ENCODE peak calls at places on chromosomes 1 and 21, in four cellular contexts. K is GM12891, V is SK-N-SH, Q is H1. J is an unnamed sample.

GRCh38 chr1:228210076-228210651 is 2.3 kb downstream of the OBSCN start:
- DNase-seq in K (no peak), V (no peak), Q (no peak), J (no peak)

GRCh38 chr1:33133478-33134105 is 48.3 kb downstream of the TRIM62 start:
- DNase-seq in K (no peak), V (no peak), Q (no peak), J (no peak)

GRCh38 chr1:208155243-208155642 is 88.9 kb downstream of the PLXNA2 start:
- DNase-seq in K (no peak), V (no peak), Q (no peak), J (no peak)

GRCh38 chr1:61120998-61121397 is 38.6 kb downstream of the NFIA start:
- DNase-seq in K (no peak), V (no peak), Q (no peak), J (no peak)

GRCh38 chr1:214617246-214617645 is 14.3 kb downstream of the CENPF start:
- DNase-seq in K (no peak), V (no peak), Q (no peak), J (no peak)

GRCh38 chr1:67166196-67166595 is at the start of gene IL23R:
- DNase-seq in K (no peak), V (no peak), Q (no peak), J (no peak)

GRCh38 chr1:76682152-76682551 is 185.1 kb upstream of the ST6GALNAC5 start:
- DNase-seq in K (no peak), V (no peak), Q (no peak), J (no peak)

GRCh38 chr1:245754463-245754961 is 599.7 kb downstream of the KIF26B start:
- DNase-seq in K (no peak), V (no peak), Q (no peak), J (no peak)

GRCh38 chr1:222240536-222241181 is 307.2 kb downstream of the HHIPL2 start:
- DNase-seq in K (no peak), V (no peak), Q (no peak), J (no peak)

GRCh38 chr1:167629681-167630567 is at the start of gene RCSD1:
- DNase-seq in K (peak; percentile 48), V (peak; percentile 78), Q (no peak), J (peak; percentile 67)

GRCh38 chr1:193700710-193701355 is 514.4 kb upstream of the B3GALT2 start:
- DNase-seq in K (no peak), V (no peak), Q (no peak), J (no peak)

GRCh38 chr1:187261637-187262036 is 432.9 kb downstream of the PLA2G4A start:
- DNase-seq in K (no peak), V (no peak), Q (no peak), J (no peak)

GRCh38 chr1:27643626-27644368 is 8.8 kb upstream of the FGR start:
- DNase-seq in K (no peak), V (peak; percentile 67), Q (no peak), J (peak; percentile 66)

GRCh38 chr1:182575540-182576149 is 13.4 kb downstream of the RNASEL start:
- DNase-seq in K (no peak), V (no peak), Q (no peak), J (no peak)

GRCh38 chr1:204530932-204531331 is 14.7 kb downstream of the MDM4 start:
- DNase-seq in K (no peak), V (no peak), Q (no peak), J (peak; percentile 27)
- TF ChIP-seq TAF1 in K (no peak), V (no peak), Q (no peak), J (no peak)

GRCh38 chr1:94124538-94124937 is 3.6 kb upstream of the ABCA4 start:
- DNase-seq in K (no peak), V (no peak), Q (no peak), J (no peak)

GRCh38 chr1:94121411-94121821 is 468 bp upstream of the ABCA4 start:
- DNase-seq in K (no peak), V (no peak), Q (no peak), J (no peak)

GRCh38 chr1:94126651-94127050 is 5.7 kb upstream of the ABCA4 start:
- DNase-seq in K (no peak), V (no peak), Q (no peak), J (no peak)

GRCh38 chr1:94122201-94122970 is 1.4 kb upstream of the ABCA4 start:
- DNase-seq in K (no peak), V (no peak), Q (no peak), J (no peak)

DNA sequence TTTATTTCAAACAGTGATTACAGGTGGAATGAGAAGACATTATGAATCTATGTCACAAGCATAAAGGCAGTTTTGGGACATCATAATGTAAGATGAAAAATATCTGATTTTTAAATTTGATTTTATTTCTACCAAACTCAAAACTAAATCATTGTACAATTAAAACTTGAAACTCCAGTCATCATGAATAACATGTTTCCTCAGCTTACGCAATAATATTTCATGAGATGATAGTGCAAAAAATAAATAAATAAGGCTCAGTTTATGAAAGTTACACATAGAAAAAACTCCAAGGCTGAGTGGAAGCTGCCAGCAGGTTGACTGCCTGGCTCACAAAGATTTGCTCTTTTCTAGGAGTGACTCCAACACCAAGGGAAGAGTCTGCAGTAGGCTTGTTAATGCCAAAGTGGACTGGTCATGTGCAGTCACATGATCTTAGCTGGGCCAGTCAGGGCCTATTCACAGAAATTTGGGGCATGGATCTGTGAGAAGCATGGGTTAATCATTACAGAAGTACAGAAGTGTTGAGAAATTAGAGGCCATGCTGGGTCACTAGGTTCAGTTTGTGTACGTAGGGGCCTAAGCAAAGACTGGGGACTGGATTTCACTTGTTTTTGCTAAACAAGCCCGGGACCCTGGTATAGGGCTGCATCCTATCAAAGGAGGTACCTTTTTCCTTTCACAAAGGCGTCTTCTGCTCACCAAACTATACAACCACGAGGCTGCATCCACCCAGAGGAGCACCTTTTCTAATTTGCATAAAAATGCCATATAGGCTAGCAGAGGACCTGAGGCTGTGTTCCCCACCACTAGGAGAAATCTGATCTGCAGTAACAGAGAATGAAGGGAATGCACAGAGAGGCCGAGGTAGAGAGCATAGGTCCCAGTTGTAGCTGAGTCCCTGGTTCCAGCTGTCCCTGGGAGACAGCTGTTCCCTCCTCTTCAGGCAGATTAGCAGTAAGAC is 4.9 kb upstream of the ABCA4 start:
- DNase-seq in K (no peak), V (no peak), Q (no peak), J (no peak)
- TF ChIP-seq TAF1 in K (no peak), V (no peak), Q (no peak), J (no peak)

DNA sequence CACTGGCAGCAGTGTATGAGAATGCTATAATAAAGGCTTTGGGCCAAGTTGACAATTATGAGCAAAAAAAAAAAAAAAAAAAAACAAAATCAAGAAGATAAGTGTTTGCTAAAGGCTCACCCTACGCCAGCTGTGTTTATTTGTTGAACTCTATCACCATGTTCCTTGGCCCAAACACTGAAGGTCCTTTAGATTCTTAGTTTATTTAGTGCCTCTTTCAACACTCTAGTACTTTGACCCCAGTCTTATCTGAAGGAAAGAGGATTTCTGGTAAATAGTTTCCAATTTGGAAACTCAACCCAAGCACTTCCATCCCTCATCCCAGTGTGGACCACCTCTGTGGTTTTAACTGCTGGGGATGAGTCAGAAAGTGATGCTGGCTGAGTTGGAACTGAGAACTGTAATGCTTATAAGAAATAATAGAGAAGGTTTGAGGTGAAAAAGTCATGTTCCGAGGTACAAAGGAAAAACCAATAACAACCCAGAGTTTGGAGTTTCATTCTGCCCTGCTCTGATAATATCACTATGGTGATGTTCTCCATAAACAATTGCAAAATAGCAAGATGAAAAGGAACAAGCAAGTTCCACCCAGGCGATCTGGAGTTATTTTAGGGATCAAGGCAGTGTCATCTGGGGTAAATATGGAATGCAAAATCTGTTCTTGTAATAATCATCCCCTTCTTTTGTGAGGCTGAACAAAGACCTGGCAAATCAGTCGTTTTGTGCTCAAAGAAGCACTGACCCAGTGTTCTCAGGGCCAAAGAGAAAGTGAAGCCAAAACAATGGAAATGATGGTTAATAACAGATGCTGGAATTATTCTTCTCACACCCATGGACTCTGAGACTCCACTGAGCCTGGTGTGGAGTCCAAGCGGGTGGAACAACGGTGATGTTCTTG is 19.7 kb upstream of the CAPZB start:
- DNase-seq in K (no peak), V (no peak), Q (no peak), J (no peak)
- TF ChIP-seq TAF1 in K (no peak), V (no peak), Q (no peak), J (no peak)

GRCh38 chr1:100443739-100444571 is 91.6 kb downstream of the CDC14A start:
- DNase-seq in K (no peak), V (no peak), Q (no peak), J (no peak)
- TF ChIP-seq TAF1 in K (no peak), V (no peak), Q (no peak), J (no peak)

DNA sequence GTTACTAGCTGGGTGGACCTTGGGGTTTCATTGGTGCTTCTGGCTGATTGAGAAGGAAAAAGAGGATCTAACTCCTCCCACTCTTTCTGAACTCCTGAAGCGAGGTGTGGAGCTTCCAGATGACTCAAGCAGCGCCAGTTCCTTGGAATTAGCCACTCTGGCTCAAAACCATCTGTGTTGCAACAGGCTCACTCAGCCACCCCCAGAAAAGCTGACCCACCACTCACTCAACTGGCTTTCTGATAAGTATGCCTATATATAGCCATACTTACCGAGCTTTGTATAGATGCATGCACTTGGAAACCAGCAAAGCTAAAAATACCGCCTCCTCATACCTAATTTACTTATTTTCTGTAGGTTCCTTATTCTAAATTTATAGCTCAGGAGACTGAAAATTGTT is 65.5 kb downstream of the NENF start:
- DNase-seq in K (no peak), V (no peak), Q (no peak), J (no peak)
- TF ChIP-seq TAF1 in K (no peak), V (no peak), Q (no peak), J (no peak)

GRCh38 chr1:2345297-2346075 is 45.9 kb downstream of the MORN1 start:
- DNase-seq in K (no peak), V (no peak), Q (no peak), J (no peak)
- TF ChIP-seq TAF1 in K (no peak), V (no peak), Q (no peak), J (no peak)

GRCh38 chr1:165632152-165632469 is 1.1 kb downstream of the MGST3 start:
- DNase-seq in K (no peak), V (no peak), Q (no peak), J (no peak)
- TF ChIP-seq TAF1 in K (no peak), V (no peak), Q (no peak), J (no peak)

GRCh38 chr21:43304206-43304605 is 122.7 kb downstream of the SIK1 start:
- DNase-seq in K (no peak), V (no peak), Q (no peak), J (no peak)
- TF ChIP-seq TAF1 in K (no peak), V (no peak), Q (no peak), J (no peak)

GRCh38 chr1:171800850-171801249 is 19.4 kb downstream of the METTL13 start:
- DNase-seq in K (no peak), V (no peak), Q (no peak), J (no peak)

GRCh38 chr1:171799166-171799565 is 17.7 kb downstream of the METTL13 start:
- DNase-seq in K (no peak), V (no peak), Q (no peak), J (no peak)

GRCh38 chr1:171800342-171800741 is 18.9 kb downstream of the METTL13 start:
- DNase-seq in K (no peak), V (no peak), Q (no peak), J (no peak)

GRCh38 chr1:171798311-171798710 is 16.9 kb downstream of the METTL13 start:
- DNase-seq in K (no peak), V (no peak), Q (no peak), J (no peak)

DNA sequence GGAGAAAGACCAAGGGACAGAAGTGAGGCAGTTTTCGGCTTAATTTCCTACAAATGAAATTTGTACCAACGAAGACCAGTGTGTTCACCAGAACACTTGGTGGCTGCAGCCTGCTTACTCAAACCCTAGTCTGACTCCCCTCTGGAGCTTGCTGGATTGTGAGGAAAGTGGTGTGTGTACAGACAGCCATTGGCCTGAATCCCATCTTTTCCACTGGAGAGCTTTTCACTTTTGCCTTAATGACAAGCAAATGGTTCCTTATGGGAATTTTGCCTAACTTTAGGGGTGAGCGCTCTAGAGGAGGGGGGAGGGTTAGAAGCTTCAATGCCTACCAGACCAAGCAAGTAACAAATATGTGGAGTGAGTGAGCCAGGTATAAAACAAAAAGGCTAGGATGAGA is 17.3 kb downstream of the METTL13 start:
- DNase-seq in K (no peak), V (no peak), Q (no peak), J (no peak)
- TF ChIP-seq TAF1 in K (no peak), V (no peak), Q (no peak), J (no peak)